ENCODE peak calls at places on chromosomes 2 and 18, in six cellular contexts. T is CD8-positive, alpha-beta T cell; F is psoas muscle; B is sigmoid colon; I is tibial nerve; N is mucosa of descending colon. S is an unnamed sample. For H3K4me1, the result is how much of the 10 kb centered on the place peaks cover.

GRCh38 chr18:69947361-69948106 is at the start of gene CD226:
- DNase-seq in N (no peak), F (no peak), T (no peak), I (no peak), B (no peak), S (no peak)

GRCh38 chr2:222360146-222360545 is 61.3 kb upstream of the PAX3 start:
- DNase-seq in T (no peak), F (no peak), I (no peak), B (no peak), N (no peak), S (no peak)

GRCh38 chr2:217672472-217672871 is 330.3 kb downstream of the TNS1 start:
- DNase-seq in N (no peak), I (no peak), T (no peak), B (no peak), F (no peak), S (no peak)

GRCh38 chr2:239374896-239375277 is 25.9 kb downstream of the HDAC4 start:
- DNase-seq in N (peak), F (no peak), I (no peak), B (peak), T (no peak), S (no peak)

GRCh38 chr2:19035238-19035637 is 323.2 kb downstream of the OSR1 start:
- DNase-seq in B (peak), T (no peak), F (peak), N (no peak), I (peak), S (peak)

GRCh38 chr18:54712315-54712714 is 116.0 kb upstream of the RAB27B start:
- DNase-seq in F (no peak), N (peak), T (no peak), B (no peak), I (no peak), S (no peak)

GRCh38 chr2:180352620-180353019 is 345.5 kb upstream of the CWC22 start:
- DNase-seq in B (no peak), N (no peak), I (no peak), F (no peak), T (no peak), S (no peak)

GRCh38 chr2:185625604-185626003 is 113.0 kb upstream of the FSIP2 start:
- DNase-seq in T (no peak), F (no peak), B (no peak), N (no peak), I (no peak), S (no peak)

GRCh38 chr2:48508461-48509124 is 21.4 kb upstream of the STON1 start:
- DNase-seq in T (no peak), N (no peak), I (no peak), B (no peak), F (no peak), S (no peak)

DNA sequence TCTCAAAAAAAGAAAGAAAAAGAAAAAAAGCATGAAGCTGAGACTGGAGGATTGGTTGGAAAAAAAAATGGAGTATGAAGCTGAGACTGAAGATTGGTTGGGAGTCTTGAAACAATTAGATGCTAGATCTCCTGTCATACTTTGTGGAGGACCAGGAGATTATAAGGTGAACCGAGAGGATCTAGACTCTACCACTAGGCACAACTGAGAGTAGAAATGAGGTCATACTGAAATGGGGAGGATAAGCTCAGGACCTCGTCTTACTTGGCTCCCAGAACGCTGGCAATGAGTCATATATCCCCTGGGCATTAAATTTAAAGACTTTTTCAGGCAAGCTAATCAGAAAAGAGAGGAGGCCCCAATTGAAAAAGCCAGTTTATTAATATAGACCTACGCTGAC is 3.3 kb upstream of the ORC2 start:
- DNase-seq in N (no peak), I (no peak), B (no peak), F (no peak), T (no peak), S (no peak)
- TF ChIP-seq CTCF in N (no peak), I (no peak), B (no peak), F (no peak), T (no peak), S (no peak)

GRCh38 chr2:216477283-216478035 is 21.2 kb upstream of the RPL37A start:
- DNase-seq in T (no peak), I (no peak), N (no peak), B (no peak), F (no peak), S (no peak)
- H3K4me3 ChIP-seq in T (no peak), I (no peak), N (no peak), B (no peak), F (no peak), S (no peak)

GRCh38 chr2:120312861-120313694 is 32.9 kb upstream of the INHBB start:
- DNase-seq in N (peak), B (peak), F (peak), I (peak), T (peak), S (peak)

GRCh38 chr2:120310136-120310535 is 35.8 kb upstream of the INHBB start:
- DNase-seq in T (no peak), I (no peak), B (no peak), F (no peak), N (no peak), S (no peak)

GRCh38 chr2:120313695-120314615 is 32.0 kb upstream of the INHBB start:
- DNase-seq in N (peak), I (no peak), T (no peak), B (no peak), F (no peak), S (peak)

GRCh38 chr2:120314656-120315366 is 31.1 kb upstream of the INHBB start:
- DNase-seq in T (peak), B (no peak), N (no peak), F (no peak), I (no peak), S (peak)

GRCh38 chr2:120312076-120312475 is 33.9 kb upstream of the INHBB start:
- DNase-seq in N (no peak), B (no peak), T (no peak), F (no peak), I (no peak), S (no peak)
- H3K4me1 ChIP-seq in N (under half), B (under half), T (under half), F (under half), I (under half), S (under half)

GRCh38 chr2:64608867-64609228 is 44.9 kb downstream of the SERTAD2 start:
- DNase-seq in F (no peak), T (no peak), N (no peak), I (no peak), B (peak), S (no peak)

GRCh38 chr2:64610456-64610855 is 43.3 kb downstream of the SERTAD2 start:
- DNase-seq in F (no peak), I (no peak), N (no peak), T (no peak), B (peak), S (no peak)

GRCh38 chr2:64606495-64607363 is 47.0 kb downstream of the SERTAD2 start:
- DNase-seq in T (peak), N (peak), B (peak), F (peak), I (peak), S (peak)

GRCh38 chr2:64607381-64607780 is 46.3 kb downstream of the SERTAD2 start:
- DNase-seq in N (no peak), I (no peak), F (no peak), B (peak), T (no peak), S (no peak)

GRCh38 chr2:64609229-64609994 is 44.3 kb downstream of the SERTAD2 start:
- DNase-seq in N (peak), T (peak), I (no peak), F (peak), B (peak), S (peak)
- TF ChIP-seq CTCF in N (peak), T (peak), I (peak), F (peak), B (no peak), S (peak)

GRCh38 chr2:186889291-186889886 is 40.4 kb upstream of the ZSWIM2 start:
- DNase-seq in I (no peak), N (no peak), T (no peak), B (no peak), F (no peak), S (no peak)
- H3K4me3 ChIP-seq in I (no peak), N (no peak), T (no peak), B (no peak), F (no peak), S (no peak)

GRCh38 chr2:64632855-64633819 is 20.6 kb downstream of the SERTAD2 start:
- DNase-seq in F (no peak), N (no peak), B (peak), I (no peak), T (no peak), S (no peak)

GRCh38 chr2:64636105-64636873 is 17.4 kb downstream of the SERTAD2 start:
- DNase-seq in I (no peak), N (no peak), T (no peak), B (peak), F (no peak), S (no peak)

GRCh38 chr2:64637931-64638330 is 15.8 kb downstream of the SERTAD2 start:
- DNase-seq in B (no peak), I (no peak), T (no peak), F (no peak), N (no peak), S (no peak)

GRCh38 chr2:64637000-64637628 is 16.6 kb downstream of the SERTAD2 start:
- DNase-seq in N (no peak), T (no peak), B (no peak), I (no peak), F (no peak), S (no peak)

DNA sequence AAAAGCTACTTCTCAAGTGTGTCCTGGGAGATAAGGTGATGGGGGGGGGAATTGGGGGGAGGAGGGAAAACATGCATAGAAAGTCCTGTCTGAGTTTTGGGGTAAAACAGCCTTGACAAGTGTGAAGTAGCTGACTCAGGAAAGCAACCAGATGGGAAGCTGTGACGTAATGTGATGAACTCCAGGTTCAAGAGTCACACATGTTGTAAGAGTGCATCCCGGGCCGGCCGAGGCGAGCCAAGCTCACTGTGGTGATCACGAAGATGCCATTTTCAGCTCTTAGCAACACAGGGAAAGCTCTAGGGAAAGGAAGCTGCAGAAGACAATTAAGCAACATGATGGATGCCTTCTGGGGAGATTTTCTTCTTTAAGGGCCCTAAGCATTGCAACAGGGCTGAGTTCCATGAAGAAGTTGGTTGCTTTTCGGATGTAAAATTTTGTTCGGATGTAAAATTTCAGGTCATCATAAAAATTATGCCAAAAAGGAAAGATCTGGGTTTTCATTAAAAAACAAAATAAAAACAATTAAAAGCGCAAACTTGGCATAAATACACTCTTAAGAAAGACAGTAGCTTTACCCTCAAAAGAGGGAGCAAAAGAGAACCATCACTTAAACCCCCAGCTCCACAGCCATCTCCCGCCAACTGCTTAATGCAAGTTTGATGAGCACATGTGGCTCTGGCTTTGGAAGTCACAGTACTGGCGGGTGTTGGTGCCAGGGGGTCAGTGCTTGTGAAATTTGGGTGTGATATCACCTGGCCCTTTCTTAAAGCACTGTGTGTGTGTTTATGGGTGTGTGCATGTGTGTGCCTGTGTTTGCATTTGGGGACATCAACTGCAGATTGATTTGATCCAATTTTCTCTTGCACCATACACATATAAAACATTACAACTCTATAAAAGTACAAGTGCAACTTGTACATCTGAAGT is 19.1 kb downstream of the SERTAD2 start:
- DNase-seq in T (no peak), N (no peak), I (peak), F (peak), B (peak), S (no peak)
- H3K4me1 ChIP-seq in T (under half), N (under half), I (under half), F (under half), B (under half), S (under half)

GRCh38 chr2:159471340-159471739 is 145.0 kb downstream of the BAZ2B start:
- DNase-seq in I (no peak), F (no peak), B (no peak), N (no peak), T (no peak), S (no peak)
- TF ChIP-seq CTCF in I (no peak), F (no peak), B (no peak), N (no peak), T (no peak), S (no peak)

GRCh38 chr2:3465328-3465727 is 54.0 kb downstream of the ADI1 start:
- DNase-seq in T (no peak), F (no peak), N (no peak), I (no peak), B (peak), S (peak)
- H3K4me3 ChIP-seq in T (no peak), F (no peak), N (no peak), I (no peak), B (no peak), S (no peak)

GRCh38 chr2:119751706-119752105 is 8.0 kb upstream of the PTPN4 start:
- DNase-seq in B (no peak), F (no peak), T (no peak), N (no peak), I (no peak), S (no peak)
- H3K4me1 ChIP-seq in B (under half), F (under half), T (under half), N (under half), I (under half), S (under half)